ENCODE peak calls at places on chromosomes 4 and X, in ten cellular contexts. Q is epithelial cell of esophagus; U is C1 segment of cervical spinal cord; E is lower lobe of right lung; Y is ELF-1; T is stimulated activated CD8-positive, alpha-beta memory T cell treated with anti-CD3 and anti-CD28 coated beads, Interleukin-15, amount 100 ng/mL, for 24 hours; F is T1000; K is kidney tubule cell; V is IMR-90; P is NCI-H1694 treated with DMSO at 0.1 percent for 48 hours. W is an unnamed sample.

GRCh38 chr4:56976878-56977320 is 507 bp downstream of the NOA1 start:
- DNase-seq in Q (peak), U (no peak), E (peak), Y (peak), T (peak), F (no peak), K (peak), V (no peak), P (no peak), W (peak)

GRCh38 chr4:7750508-7750907 is 189.2 kb downstream of the AFAP1 start:
- DNase-seq in Q (no peak), U (no peak), E (no peak), Y (no peak), T (no peak), F (no peak), K (no peak), V (no peak), P (no peak), W (no peak)

GRCh38 chrX:151153086-151153485 is 23.3 kb upstream of the GPR50 start:
- DNase-seq in Q (peak), U (no peak), E (no peak), Y (peak), T (no peak), F (peak), K (peak), V (peak), P (no peak), W (peak)

GRCh38 chrX:68490644-68491043 is 8.2 kb upstream of the YIPF6 start:
- DNase-seq in Q (peak), U (no peak), E (no peak), Y (no peak), T (no peak), F (no peak), K (peak), V (peak), P (no peak), W (peak)

GRCh38 chr4:2943364-2944090 is 19.7 kb downstream of the NOP14 start:
- DNase-seq in Q (no peak), U (no peak), E (no peak), Y (no peak), T (no peak), F (no peak), K (no peak), V (no peak), P (no peak), W (no peak)

GRCh38 chr4:40546972-40547371 is 82.7 kb downstream of the RBM47 start:
- DNase-seq in Q (no peak), U (no peak), E (no peak), Y (no peak), T (no peak), F (no peak), K (no peak), V (no peak), P (no peak), W (no peak)

GRCh38 chrX:6021316-6022091 is 207.2 kb downstream of the NLGN4X start:
- DNase-seq in Q (peak), U (no peak), E (no peak), Y (peak), T (no peak), F (no peak), K (peak), V (peak), P (peak), W (peak)

GRCh38 chr4:26787461-26788340 is 72.9 kb upstream of the STIM2 start:
- DNase-seq in Q (peak), U (no peak), E (no peak), Y (peak), T (no peak), F (peak), K (peak), V (peak), P (peak), W (peak)

GRCh38 chrX:10326578-10326977 is 169.8 kb downstream of the CLCN4 start:
- DNase-seq in Q (peak), U (no peak), E (no peak), Y (peak), T (no peak), F (peak), K (peak), V (peak), P (no peak), W (no peak)

GRCh38 chr4:154916068-154916467 is 135.0 kb downstream of the RBM46 start:
- DNase-seq in Q (no peak), U (no peak), E (no peak), Y (no peak), T (no peak), F (no peak), K (no peak), V (no peak), P (no peak), W (no peak)

W was measured in foreskin keratinocyte.